ENCODE peak calls at places on chromosomes 12 and 14, in six cellular contexts. S is fibroblast of pulmonary artery; A is NB4; C is Peyer's patch; T is CD8-positive, alpha-beta T cell; O is PC-3. D is an unnamed sample.

GRCh38 chr12:40225984-40226602 is 1.3 kb downstream of the LRRK2 start:
- DNase-seq in S (no peak), T (no peak), A (peak), C (no peak), O (no peak), D (no peak)

GRCh38 chr12:47813491-47814196 is 6.1 kb downstream of the HDAC7 start:
- DNase-seq in S (peak), O (no peak), T (no peak), A (peak), C (peak), D (no peak)

GRCh38 chr12:109744991-109745942 is 31.6 kb downstream of the FAM222A start:
- DNase-seq in S (no peak), A (peak), O (no peak), T (no peak), C (peak), D (peak)

GRCh38 chr12:23222801-23223200 is 597.8 kb downstream of the ETNK1 start:
- DNase-seq in C (no peak), A (no peak), O (no peak), S (no peak), T (no peak), D (no peak)

GRCh38 chr14:85471156-85471555 is 58.8 kb upstream of the FLRT2 start:
- DNase-seq in S (peak), T (no peak), A (no peak), O (no peak), C (no peak), D (no peak)

GRCh38 chr14:74867673-74868072 is 8.3 kb downstream of the PROX2 start:
- DNase-seq in A (no peak), O (no peak), T (peak), S (peak), C (no peak), D (no peak)

GRCh38 chr12:112140728-112141127 is 15.4 kb downstream of the TRAFD1 start:
- DNase-seq in T (no peak), O (no peak), S (no peak), C (no peak), A (peak), D (peak)

GRCh38 chr12:123077298-123078113 is 73.4 kb downstream of the PITPNM2 start:
- DNase-seq in A (no peak), T (no peak), O (no peak), C (no peak), S (no peak), D (no peak)

GRCh38 chr14:52279405-52279804 is 11.9 kb downstream of the PTGDR start:
- DNase-seq in A (peak), O (peak), S (peak), C (no peak), T (no peak), D (no peak)

GRCh38 chr14:73295198-73295796 is 58.0 kb downstream of the PAPLN start:
- DNase-seq in C (no peak), O (peak), S (peak), A (peak), T (peak), D (no peak)

GRCh38 chr12:105698047-105698446 is 367.6 kb downstream of the C12orf75 start:
- DNase-seq in T (no peak), C (no peak), S (no peak), A (peak), O (no peak), D (no peak)

GRCh38 chr14:75724414-75725204 is 63.6 kb downstream of the TTLL5 start:
- DNase-seq in O (no peak), A (no peak), T (no peak), C (no peak), S (no peak), D (no peak)

GRCh38 chr12:6355491-6356373 is 13.9 kb upstream of the TNFRSF1A start:
- DNase-seq in O (no peak), T (no peak), C (no peak), S (no peak), A (no peak), D (peak)
- TF ChIP-seq CTCF in O (peak), T (no peak), C (no peak), S (no peak), A (no peak), D (no peak)

GRCh38 chr12:52119398-52120254 is 40.1 kb downstream of the SMIM41 start:
- DNase-seq in T (peak), A (peak), S (peak), O (peak), C (peak), D (peak)
- TF ChIP-seq CTCF in T (peak), A (peak), S (peak), O (peak), C (peak), D (peak)

GRCh38 chr14:88750413-88750812 is 42.3 kb downstream of the EML5 start:
- DNase-seq in A (no peak), S (no peak), T (no peak), O (no peak), C (no peak), D (no peak)
- TF ChIP-seq CTCF in A (no peak), S (no peak), T (no peak), O (peak), C (no peak), D (no peak)

GRCh38 chr12:124680863-124681778 is 113.7 kb upstream of the NCOR2 start:
- DNase-seq in S (peak), T (no peak), A (peak), C (no peak), O (peak), D (peak)
- TF ChIP-seq CTCF in S (peak), T (no peak), A (peak), C (peak), O (peak), D (peak)

DNA sequence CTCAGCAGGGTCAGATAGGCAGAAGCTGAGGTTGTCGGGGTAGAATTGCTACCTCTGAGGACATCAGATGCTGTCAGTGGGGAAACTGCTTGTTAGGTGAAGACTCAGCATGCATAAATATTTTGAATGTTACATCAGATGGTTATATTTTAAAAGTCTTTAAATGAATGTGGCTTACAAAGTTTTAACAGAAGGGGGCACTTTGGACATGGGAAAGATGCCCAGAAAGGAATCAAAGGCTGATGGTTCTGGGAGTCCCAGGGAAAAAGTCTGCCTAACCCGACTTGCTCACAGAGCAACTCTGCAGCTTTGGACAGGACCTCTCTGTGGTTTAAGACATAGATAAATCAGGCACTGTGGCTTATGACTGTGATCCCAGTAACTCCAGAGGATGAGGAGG is 474.8 kb downstream of the ATP23 start:
- DNase-seq in T (no peak), A (no peak), O (peak), S (peak), C (no peak), D (no peak)
- TF ChIP-seq CTCF in T (no peak), A (no peak), O (peak), S (peak), C (no peak), D (no peak)

GRCh38 chr12:110906985-110907384 is 13.4 kb downstream of the MYL2 start:
- DNase-seq in O (no peak), C (no peak), T (no peak), A (no peak), S (peak), D (no peak)
- TF ChIP-seq CTCF in O (no peak), C (no peak), T (no peak), A (no peak), S (no peak), D (no peak)

DNA sequence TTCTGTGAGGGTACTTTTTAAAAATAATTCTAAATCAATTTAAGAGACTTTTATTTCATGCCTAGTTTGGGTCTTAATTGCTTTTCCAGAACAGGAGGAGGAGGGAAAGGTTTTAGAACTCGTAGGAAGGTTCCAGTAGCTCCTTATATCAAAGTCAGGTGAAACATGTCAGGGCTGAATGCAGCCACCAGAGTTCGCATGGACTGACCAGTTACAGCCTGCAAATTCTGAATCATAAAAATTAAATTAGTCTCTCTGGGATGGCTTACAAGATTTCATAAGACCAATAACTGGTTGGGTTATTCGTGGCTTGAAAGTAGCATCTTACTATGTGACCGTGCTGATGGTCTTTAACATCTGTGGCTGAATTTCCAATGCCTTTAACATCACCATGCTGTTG is 410 bp downstream of the BDKRB1 start:
- DNase-seq in T (no peak), A (no peak), O (no peak), S (no peak), C (peak), D (no peak)
- TF ChIP-seq CTCF in T (no peak), A (no peak), O (no peak), S (peak), C (no peak), D (no peak)

DNA sequence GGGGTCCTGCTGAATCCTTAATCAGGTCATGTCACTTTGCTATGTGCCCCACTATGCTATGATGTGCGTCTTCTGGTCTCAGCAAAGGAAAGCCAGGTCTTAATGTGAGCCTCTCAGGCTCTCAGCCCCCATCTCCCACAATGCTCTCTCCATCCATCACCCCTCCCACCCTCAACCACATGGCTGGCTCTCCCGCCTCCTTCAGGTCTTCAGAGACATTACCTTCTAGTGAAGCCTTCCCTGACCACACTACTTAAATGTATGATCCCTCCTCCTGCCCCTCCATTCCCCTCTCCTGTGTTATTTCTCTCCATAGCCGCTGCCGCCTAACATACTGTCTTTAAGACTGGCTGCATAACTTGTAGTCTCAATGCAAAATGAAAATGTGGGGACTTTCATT is 50.5 kb downstream of the KRT80 start:
- DNase-seq in O (no peak), A (no peak), C (no peak), T (no peak), S (no peak), D (no peak)
- TF ChIP-seq CTCF in O (peak), A (no peak), C (no peak), T (no peak), S (no peak), D (no peak)

DNA sequence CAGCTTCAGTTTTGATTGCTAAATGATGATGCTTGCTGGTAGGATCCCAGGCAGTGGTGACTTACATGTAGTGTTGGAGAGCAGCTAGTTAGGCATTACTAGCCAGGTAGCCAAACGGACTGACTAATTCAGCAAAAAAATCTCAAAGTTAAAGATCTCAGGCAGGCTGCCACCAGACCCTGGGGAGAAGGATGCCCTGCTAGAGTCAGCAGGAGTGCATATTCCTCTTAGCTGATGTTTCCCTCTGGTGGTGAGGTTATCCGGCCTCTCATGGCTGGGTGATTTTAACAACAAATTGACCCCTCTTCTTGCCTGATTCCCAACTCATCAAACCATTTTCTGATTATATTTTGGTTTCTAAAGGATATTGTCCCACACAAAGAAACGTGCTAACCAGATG is 2.8 kb downstream of the EFS start:
- DNase-seq in O (peak), C (no peak), A (peak), S (no peak), T (no peak), D (no peak)
- TF ChIP-seq CTCF in O (peak), C (no peak), A (no peak), S (peak), T (no peak), D (no peak)

D was measured in CD14-positive monocyte.